ENCODE peak calls at places on chromosome 10, in six cellular contexts. One of them, this sample, is unnamed.

GRCh38 chr10:72223743-72224101 is 7.6 kb upstream of the ASCC1 start:
- DNase-seq in cardiac septum: no peak
- DNase-seq in prostate gland: no peak
- DNase-seq in HEK293T: no peak
- DNase-seq in H7: no peak
- DNase-seq in sigmoid colon: peak
- DNase-seq in this sample: no peak

GRCh38 chr10:78335691-78336401 is 302.2 kb downstream of the RPS24 start:
- DNase-seq in cardiac septum: peak
- DNase-seq in prostate gland: peak
- DNase-seq in HEK293T: no peak
- DNase-seq in H7: no peak
- DNase-seq in sigmoid colon: peak
- DNase-seq in this sample: no peak

GRCh38 chr10:99537381-99538286 is 4.9 kb downstream of the NKX2-3 start:
- DNase-seq in cardiac septum: no peak
- DNase-seq in prostate gland: no peak
- DNase-seq in HEK293T: no peak
- DNase-seq in H7: peak
- DNase-seq in sigmoid colon: peak
- DNase-seq in this sample: no peak

GRCh38 chr10:117345143-117345542 is 30.1 kb downstream of the PDZD8 start:
- DNase-seq in cardiac septum: no peak
- DNase-seq in prostate gland: no peak
- DNase-seq in HEK293T: peak
- DNase-seq in H7: peak
- DNase-seq in sigmoid colon: no peak
- DNase-seq in this sample: no peak

GRCh38 chr10:63528084-63528744 is 7.0 kb downstream of the REEP3 start:
- DNase-seq in cardiac septum: no peak
- DNase-seq in prostate gland: no peak
- DNase-seq in HEK293T: no peak
- DNase-seq in H7: no peak
- DNase-seq in sigmoid colon: no peak
- DNase-seq in this sample: no peak

GRCh38 chr10:89609730-89610393 is 35.2 kb downstream of the PANK1 start:
- DNase-seq in cardiac septum: no peak
- DNase-seq in prostate gland: no peak
- DNase-seq in HEK293T: no peak
- DNase-seq in H7: no peak
- DNase-seq in sigmoid colon: no peak
- DNase-seq in this sample: no peak

GRCh38 chr10:90592903-90593302 is 264.9 kb downstream of the HTR7 start:
- DNase-seq in cardiac septum: no peak
- DNase-seq in prostate gland: no peak
- DNase-seq in HEK293T: peak
- DNase-seq in H7: peak
- DNase-seq in sigmoid colon: no peak
- DNase-seq in this sample: no peak

GRCh38 chr10:5490032-5490431 is 9.3 kb downstream of the CALML5 start:
- DNase-seq in cardiac septum: no peak
- DNase-seq in prostate gland: no peak
- DNase-seq in HEK293T: no peak
- DNase-seq in H7: no peak
- DNase-seq in sigmoid colon: no peak
- DNase-seq in this sample: no peak

GRCh38 chr10:5045095-5045494 is 41.4 kb upstream of the AKR1C2 start:
- DNase-seq in cardiac septum: no peak
- DNase-seq in prostate gland: no peak
- DNase-seq in HEK293T: no peak
- DNase-seq in H7: no peak
- DNase-seq in sigmoid colon: no peak
- DNase-seq in this sample: no peak

GRCh38 chr10:128701381-128701780 is 575.2 kb upstream of the MKI67 start:
- DNase-seq in cardiac septum: no peak
- DNase-seq in prostate gland: no peak
- DNase-seq in HEK293T: no peak
- DNase-seq in H7: no peak
- DNase-seq in sigmoid colon: no peak
- DNase-seq in this sample: no peak

GRCh38 chr10:16989826-16990293 is 139.8 kb downstream of the CUBN start:
- DNase-seq in cardiac septum: no peak
- DNase-seq in prostate gland: no peak
- DNase-seq in HEK293T: no peak
- DNase-seq in H7: peak
- DNase-seq in sigmoid colon: no peak
- DNase-seq in this sample: no peak

GRCh38 chr10:49177391-49178355 is 10.5 kb downstream of the TMEM273 start:
- DNase-seq in cardiac septum: peak
- DNase-seq in prostate gland: no peak
- DNase-seq in HEK293T: no peak
- DNase-seq in H7: no peak
- DNase-seq in sigmoid colon: no peak
- DNase-seq in this sample: peak

GRCh38 chr10:69477968-69478597 is 26.8 kb downstream of the TSPAN15 start:
- DNase-seq in cardiac septum: no peak
- DNase-seq in prostate gland: no peak
- DNase-seq in HEK293T: no peak
- DNase-seq in H7: no peak
- DNase-seq in sigmoid colon: no peak
- DNase-seq in this sample: no peak

GRCh38 chr10:7258948-7259523 is 151.8 kb downstream of the SFMBT2 start:
- DNase-seq in cardiac septum: no peak
- DNase-seq in prostate gland: no peak
- DNase-seq in HEK293T: no peak
- DNase-seq in H7: no peak
- DNase-seq in sigmoid colon: no peak
- DNase-seq in this sample: no peak

GRCh38 chr10:118002581-118002980 is 44.2 kb downstream of the RAB11FIP2 start:
- DNase-seq in cardiac septum: no peak
- DNase-seq in prostate gland: no peak
- DNase-seq in HEK293T: no peak
- DNase-seq in H7: no peak
- DNase-seq in sigmoid colon: no peak
- DNase-seq in this sample: no peak

GRCh38 chr10:35924726-35925125 is 282.6 kb upstream of the FZD8 start:
- DNase-seq in cardiac septum: no peak
- DNase-seq in prostate gland: no peak
- DNase-seq in HEK293T: no peak
- DNase-seq in H7: no peak
- DNase-seq in sigmoid colon: no peak
- DNase-seq in this sample: no peak

GRCh38 chr10:132677096-132677904 is 108.6 kb downstream of the NKX6-2 start:
- DNase-seq in cardiac septum: peak
- DNase-seq in prostate gland: no peak
- DNase-seq in HEK293T: no peak
- DNase-seq in H7: peak
- DNase-seq in sigmoid colon: peak
- DNase-seq in this sample: no peak

GRCh38 chr10:8280946-8281345 is 226.5 kb downstream of the GATA3 start:
- DNase-seq in cardiac septum: no peak
- DNase-seq in prostate gland: no peak
- DNase-seq in HEK293T: no peak
- DNase-seq in H7: no peak
- DNase-seq in sigmoid colon: no peak
- DNase-seq in this sample: no peak

GRCh38 chr10:18429335-18429734 is 222.1 kb downstream of the NSUN6 start:
- DNase-seq in cardiac septum: no peak
- DNase-seq in prostate gland: no peak
- DNase-seq in HEK293T: no peak
- DNase-seq in H7: no peak
- DNase-seq in sigmoid colon: no peak
- DNase-seq in this sample: no peak

GRCh38 chr10:112584276-112584675 is 137.3 kb downstream of the VTI1A start:
- DNase-seq in cardiac septum: no peak
- DNase-seq in prostate gland: no peak
- DNase-seq in HEK293T: no peak
- DNase-seq in H7: no peak
- DNase-seq in sigmoid colon: no peak
- DNase-seq in this sample: no peak

GRCh38 chr10:48511066-48511854 is 93.6 kb downstream of the ARHGAP22 start:
- DNase-seq in cardiac septum: peak
- DNase-seq in prostate gland: no peak
- DNase-seq in HEK293T: no peak
- DNase-seq in H7: no peak
- DNase-seq in sigmoid colon: peak
- DNase-seq in this sample: no peak

GRCh38 chr10:112404612-112405011 is 30.7 kb downstream of the ACSL5 start:
- DNase-seq in cardiac septum: no peak
- DNase-seq in prostate gland: no peak
- DNase-seq in HEK293T: no peak
- DNase-seq in H7: no peak
- DNase-seq in sigmoid colon: no peak
- DNase-seq in this sample: peak

GRCh38 chr10:80464557-80465466 is 10.7 kb downstream of the TSPAN14 start:
- DNase-seq in cardiac septum: no peak
- DNase-seq in prostate gland: no peak
- DNase-seq in HEK293T: no peak
- DNase-seq in H7: peak
- DNase-seq in sigmoid colon: no peak
- DNase-seq in this sample: no peak

GRCh38 chr10:77398558-77398957 is 239.1 kb downstream of the KCNMA1 start:
- DNase-seq in cardiac septum: peak
- DNase-seq in prostate gland: no peak
- DNase-seq in HEK293T: no peak
- DNase-seq in H7: no peak
- DNase-seq in sigmoid colon: no peak
- DNase-seq in this sample: no peak

This sample was measured in epithelial cell of prostate.